ENCODE peak calls at places on chromosomes 12 and 14, in five cellular contexts. K, Q, N, E and P are unnamed samples.

GRCh38 chr14:22190411-22191191 is 398.4 kb downstream of the DAD1 start:
- DNase-seq in K (no peak), Q (no peak), N (peak; percentile 78), E (no peak), P (no peak)

GRCh38 chr12:97912943-97913342 is 450.3 kb downstream of the RMST start:
- DNase-seq in K (no peak), Q (no peak), N (no peak), E (no peak), P (peak; percentile 15)

GRCh38 chr12:85568395-85569103 is 267.7 kb downstream of the RASSF9 start:
- DNase-seq in K (no peak), Q (no peak), N (peak; percentile 4), E (no peak), P (no peak)

GRCh38 chr14:69045857-69046351 is 66.8 kb upstream of the ACTN1 start:
- DNase-seq in K (peak; percentile 41), Q (no peak), N (peak; percentile 70), E (no peak), P (no peak)

GRCh38 chr14:96104469-96105057 is 65.4 kb downstream of the C14orf132 start:
- DNase-seq in K (peak; percentile 33), Q (no peak), N (peak; percentile 98), E (no peak), P (peak; percentile 96)

GRCh38 chr12:124750149-124750656 is 113.5 kb downstream of the SCARB1 start:
- DNase-seq in K (no peak), Q (no peak), N (no peak), E (no peak), P (no peak)

GRCh38 chr12:19648173-19648572 is 208.9 kb downstream of the AEBP2 start:
- DNase-seq in K (no peak), Q (no peak), N (no peak), E (no peak), P (no peak)

GRCh38 chr14:105528197-105528858 is 1.9 kb downstream of the TMEM121 start:
- DNase-seq in K (peak; percentile 85), Q (peak; percentile 84), N (peak; percentile 59), E (peak; percentile 78), P (peak; percentile 70)

GRCh38 chr14:101185081-101185835 is 281.7 kb upstream of the RTL1 start:
- DNase-seq in K (no peak), Q (no peak), N (no peak), E (no peak), P (no peak)

DNA sequence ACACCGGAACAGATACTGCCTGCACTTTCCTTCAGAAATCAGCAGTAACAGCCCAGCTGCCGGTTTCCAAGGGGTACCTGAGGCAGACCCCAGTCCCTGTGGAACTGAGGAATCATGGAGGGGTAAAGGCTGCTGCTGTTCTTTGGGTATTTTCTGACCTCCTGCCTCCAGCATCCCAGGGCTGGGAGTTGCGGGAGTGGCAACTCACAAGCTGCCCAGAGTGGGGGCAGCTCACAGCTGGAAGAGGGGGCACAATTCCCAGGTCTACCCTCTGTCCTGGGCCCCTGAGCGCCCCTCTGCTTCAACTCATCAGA is 9.6 kb downstream of the ZNF605 start:
- DNase-seq in K (no peak), Q (no peak), N (no peak), E (no peak), P (no peak)
- H3K36me3 ChIP-seq in K (peaks cover 55% of the 10 kb centered on the region), Q (peaks cover 41% of the 10 kb centered on the region), N (peaks cover 16% of the 10 kb centered on the region), E (peaks cover 17% of the 10 kb centered on the region), P (peaks cover 73% of the 10 kb centered on the region)

DNA sequence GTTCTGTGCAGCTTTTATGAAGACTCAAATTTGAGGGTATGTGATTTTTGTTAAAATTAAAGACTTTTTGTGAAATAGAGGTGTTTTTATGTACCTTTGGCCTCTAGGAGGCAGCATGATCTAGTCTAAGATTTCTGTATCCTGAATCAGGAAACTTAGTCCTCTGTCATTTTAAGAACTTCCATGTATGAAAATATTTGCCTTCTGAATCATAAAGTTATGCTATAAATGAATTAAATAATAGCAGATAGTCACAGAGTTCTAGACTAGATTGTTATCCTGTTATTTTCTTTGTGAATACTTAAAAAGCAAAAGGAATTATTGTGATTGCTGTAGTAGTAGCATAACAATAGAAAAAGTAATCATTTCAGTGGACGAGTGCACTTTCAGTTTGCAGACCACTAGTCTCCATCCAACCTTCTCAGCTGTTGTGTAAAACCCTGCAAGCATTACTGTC is 56.3 kb downstream of the FGD4 start:
- DNase-seq in K (peak; percentile 28), Q (peak; percentile 91), N (peak; percentile 74), E (peak; percentile 28), P (no peak)
- H3K4me3 ChIP-seq in K (no peak overlapping the region), Q (peak overlapping the region; percentile 67), N (peak overlapping the region; percentile 17), E (no peak overlapping the region), P (peak overlapping the region; percentile 20)

GRCh38 chr14:99600232-99600888 is 3.6 kb downstream of the CCDC85C start:
- DNase-seq in K (no peak), Q (no peak), N (no peak), E (no peak), P (no peak)
- H3K36me3 ChIP-seq in K (no peaks in the 10 kb centered on the region), Q (no peaks in the 10 kb centered on the region), N (no peaks in the 10 kb centered on the region), E (no peaks in the 10 kb centered on the region), P (no peaks in the 10 kb centered on the region)

GRCh38 chr12:108295631-108296030 is 43.5 kb downstream of the CMKLR1 start:
- DNase-seq in K (no peak), Q (no peak), N (no peak), E (no peak), P (no peak)
- H3K4me3 ChIP-seq in K (no peak overlapping the region), Q (no peak overlapping the region), N (no peak overlapping the region), E (no peak overlapping the region), P (no peak overlapping the region)

DNA sequence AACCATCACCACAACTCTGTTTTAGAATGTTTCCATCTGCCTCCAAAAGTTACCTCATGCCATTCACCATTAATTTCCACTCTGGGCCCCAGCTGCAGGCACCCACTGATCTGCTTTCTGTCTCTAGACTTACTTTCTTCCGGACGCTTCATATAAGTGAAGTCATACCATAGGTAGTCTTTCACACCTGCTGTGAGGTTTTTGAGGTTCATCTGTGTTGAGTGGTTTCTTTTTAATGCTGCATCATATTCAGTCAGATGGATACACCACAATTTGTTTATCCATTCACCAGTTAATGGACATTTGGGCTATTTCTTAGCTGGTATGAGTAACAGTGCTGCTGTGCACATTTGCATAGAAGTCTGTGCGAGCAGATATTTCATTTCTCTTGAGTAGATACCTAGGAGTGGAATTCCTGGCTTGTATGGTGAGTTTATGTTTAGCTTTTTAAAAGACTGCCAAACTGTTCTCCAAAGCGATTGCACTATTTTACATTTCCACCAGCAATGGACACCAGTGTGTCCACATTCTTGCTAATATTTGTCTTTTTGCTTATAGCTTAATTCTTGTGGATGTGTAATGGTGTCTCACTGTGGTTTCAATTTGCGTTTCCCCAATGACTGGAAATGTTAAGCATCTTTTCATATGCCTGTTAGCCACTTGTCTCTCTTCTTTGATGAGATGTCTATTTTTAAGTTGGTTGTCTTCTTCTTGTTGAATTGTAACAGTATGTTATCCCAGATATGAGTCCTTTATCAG is 48.3 kb downstream of the ZFYVE21 start:
- DNase-seq in K (no peak), Q (no peak), N (no peak), E (no peak), P (no peak)
- H3K36me3 ChIP-seq in K (peaks cover 15% of the 10 kb centered on the region), Q (no peaks in the 10 kb centered on the region), N (no peaks in the 10 kb centered on the region), E (no peaks in the 10 kb centered on the region), P (no peaks in the 10 kb centered on the region)